ENCODE peak calls at places on chromosomes 13 and 19, in four cellular contexts. S, K, N and C are unnamed samples.

GRCh38 chr13:42354246-42355117 is 82.5 kb downstream of the AKAP11 start:
- DNase-seq in S (no peak), K (no peak), N (peak; percentile 65), C (no peak)

GRCh38 chr13:111112196-111112595 is 2.9 kb upstream of the ARHGEF7 start:
- DNase-seq in S (no peak), K (no peak), N (no peak), C (no peak)

GRCh38 chr13:51801631-51802099 is 2.3 kb downstream of the DHRS12 start:
- DNase-seq in S (no peak), K (peak; percentile 84), N (no peak), C (peak; percentile 87)

GRCh38 chr19:58204566-58204965 is 21.7 kb downstream of the ZNF274 start:
- DNase-seq in S (no peak), K (no peak), N (no peak), C (no peak)

GRCh38 chr13:110957181-110957884 is 42.5 kb upstream of the ANKRD10 start:
- DNase-seq in S (no peak), K (no peak), N (no peak), C (no peak)

GRCh38 chr19:19444694-19445155 is 39.2 kb downstream of the GATAD2A start:
- DNase-seq in S (no peak), K (no peak), N (no peak), C (no peak)

GRCh38 chr13:52845334-52845761 is 3.1 kb downstream of the PCDH8 start:
- DNase-seq in S (no peak), K (no peak), N (no peak), C (no peak)

GRCh38 chr19:45767410-45767880 is 1.6 kb downstream of the SIX5 start:
- DNase-seq in S (no peak), K (no peak), N (no peak), C (no peak)

GRCh38 chr13:99305180-99305965 is 1.8 kb downstream of the GPR183 start:
- DNase-seq in S (no peak), K (no peak), N (no peak), C (no peak)

GRCh38 chr13:26061947-26062346 is 10.1 kb upstream of the SHISA2 start:
- DNase-seq in S (no peak), K (no peak), N (no peak), C (no peak)

GRCh38 chr13:20814224-20814910 is 40.6 kb upstream of the EEF1AKMT1 start:
- DNase-seq in S (no peak), K (no peak), N (no peak), C (no peak)

GRCh38 chr19:21789761-21790160 is 22.4 kb upstream of the ZNF100 start:
- DNase-seq in S (no peak), K (no peak), N (no peak), C (no peak)

GRCh38 chr19:43562211-43562697 is 13.1 kb downstream of the XRCC1 start:
- DNase-seq in S (peak; percentile 32), K (no peak), N (no peak), C (no peak)

GRCh38 chr19:57241181-57241580 is 749 bp downstream of the ZNF805 start:
- DNase-seq in S (no peak), K (no peak), N (no peak), C (no peak)

GRCh38 chr13:90867336-90867683 is 480.2 kb upstream of the MIR17HG start:
- DNase-seq in S (no peak), K (no peak), N (peak; percentile 0), C (peak; percentile 37)

GRCh38 chr19:55160128-55160985 is 2.8 kb upstream of the TNNI3 start:
- DNase-seq in S (no peak), K (peak; percentile 95), N (peak; percentile 86), C (peak; percentile 41)

GRCh38 chr19:34393629-34394028 is 10.6 kb upstream of the PDCD2L start:
- DNase-seq in S (no peak), K (no peak), N (no peak), C (no peak)

GRCh38 chr13:73880365-73880764 is 253.8 kb downstream of the KLF12 start:
- DNase-seq in S (no peak), K (no peak), N (no peak), C (no peak)

GRCh38 chr19:47356900-47357299 is 7.8 kb downstream of the DHX34 start:
- DNase-seq in S (no peak), K (no peak), N (no peak), C (no peak)

GRCh38 chr13:113178070-113178895 is 19.8 kb downstream of the PROZ start:
- DNase-seq in S (no peak), K (no peak), N (no peak), C (no peak)